ENCODE peak calls at places on chromosome 15, in four cellular contexts. O, L, A and S are unnamed samples.

GRCh38 chr15:53830707-53831386 is 71.4 kb upstream of the WDR72 start:
- DNase-seq in O (no peak), L (peak; percentile 54), A (peak; percentile 50), S (no peak)

GRCh38 chr15:19973718-19974117 is 567.9 kb downstream of the GOLGA6L6 start:
- DNase-seq in O (no peak), L (no peak), A (no peak), S (no peak)

GRCh38 chr15:68561146-68561545 is 17.6 kb upstream of the CORO2B start:
- DNase-seq in O (no peak), L (peak; percentile 43), A (no peak), S (no peak)

GRCh38 chr15:72285927-72286516 is 13.7 kb upstream of the PARP6 start:
- DNase-seq in O (peak; percentile 57), L (peak; percentile 87), A (peak; percentile 72), S (no peak)

GRCh38 chr15:53586815-53587214 is 172.6 kb downstream of the WDR72 start:
- DNase-seq in O (peak; percentile 11), L (peak; percentile 95), A (peak; percentile 31), S (no peak)

GRCh38 chr15:60464836-60465630 is 13.9 kb downstream of the ICE2 start:
- DNase-seq in O (no peak), L (peak; percentile 47), A (no peak), S (no peak)

GRCh38 chr15:69508659-69509058 is 56.0 kb downstream of the RPLP1 start:
- DNase-seq in O (no peak), L (no peak), A (no peak), S (no peak)

GRCh38 chr15:52282418-52282817 is 13.2 kb downstream of the MYO5C start:
- DNase-seq in O (no peak), L (no peak), A (no peak), S (no peak)

GRCh38 chr15:56174649-56175048 is 69.0 kb downstream of the RFX7 start:
- DNase-seq in O (no peak), L (no peak), A (no peak), S (no peak)

GRCh38 chr15:47484119-47484518 is 233.2 kb upstream of the SEMA6D start:
- DNase-seq in O (peak; percentile 12), L (no peak), A (no peak), S (no peak)

GRCh38 chr15:90451215-90451850 is 63.3 kb downstream of the IQGAP1 start:
- DNase-seq in O (no peak), L (no peak), A (no peak), S (peak; percentile 25)

GRCh38 chr15:40893019-40893723 is 1.1 kb upstream of the VPS18 start:
- DNase-seq in O (no peak), L (peak; percentile 57), A (no peak), S (no peak)

GRCh38 chr15:50519740-50520425 is 26.6 kb downstream of the USP50 start:
- DNase-seq in O (no peak), L (no peak), A (no peak), S (no peak)

GRCh38 chr15:91258436-91258779 is 158.4 kb downstream of the SV2B start:
- DNase-seq in O (peak; percentile 4), L (peak; percentile 78), A (no peak), S (no peak)

GRCh38 chr15:52008698-52009434 is 10.2 kb upstream of the MAPK6 start:
- DNase-seq in O (peak; percentile 47), L (peak; percentile 54), A (no peak), S (no peak)

GRCh38 chr15:52441846-52442245 is 86.8 kb downstream of the MYO5A start:
- DNase-seq in O (no peak), L (no peak), A (no peak), S (no peak)

GRCh38 chr15:39801641-39802309 is 19.1 kb upstream of the FSIP1 start:
- DNase-seq in O (peak; percentile 38), L (peak; percentile 77), A (peak; percentile 50), S (no peak)

GRCh38 chr15:43516801-43517353 is 531 bp upstream of the MAP1A start:
- DNase-seq in O (no peak), L (no peak), A (no peak), S (no peak)

GRCh38 chr15:63970723-63971426 is 75.4 kb downstream of the DAPK2 start:
- DNase-seq in O (no peak), L (peak; percentile 19), A (no peak), S (no peak)

GRCh38 chr15:69304176-69304533 is 5.4 kb downstream of the PAQR5 start:
- DNase-seq in O (no peak), L (no peak), A (no peak), S (peak; percentile 80)

GRCh38 chr15:43930079-43930478 is 103.3 kb downstream of the WDR76 start:
- DNase-seq in O (no peak), L (peak; percentile 93), A (no peak), S (peak; percentile 11)

GRCh38 chr15:82968066-82968465 is 15.5 kb upstream of the HOMER2 start:
- DNase-seq in O (no peak), L (no peak), A (no peak), S (peak; percentile 79)

GRCh38 chr15:36364377-36364776 is 215.0 kb upstream of the CDIN1 start:
- DNase-seq in O (no peak), L (no peak), A (no peak), S (no peak)

GRCh38 chr15:53506370-53506769 is 253.1 kb downstream of the WDR72 start:
- DNase-seq in O (no peak), L (peak; percentile 51), A (no peak), S (no peak)

GRCh38 chr15:23912191-23912590 is 225.1 kb upstream of the NDN start:
- DNase-seq in O (no peak), L (peak; percentile 85), A (no peak), S (no peak)

DNA sequence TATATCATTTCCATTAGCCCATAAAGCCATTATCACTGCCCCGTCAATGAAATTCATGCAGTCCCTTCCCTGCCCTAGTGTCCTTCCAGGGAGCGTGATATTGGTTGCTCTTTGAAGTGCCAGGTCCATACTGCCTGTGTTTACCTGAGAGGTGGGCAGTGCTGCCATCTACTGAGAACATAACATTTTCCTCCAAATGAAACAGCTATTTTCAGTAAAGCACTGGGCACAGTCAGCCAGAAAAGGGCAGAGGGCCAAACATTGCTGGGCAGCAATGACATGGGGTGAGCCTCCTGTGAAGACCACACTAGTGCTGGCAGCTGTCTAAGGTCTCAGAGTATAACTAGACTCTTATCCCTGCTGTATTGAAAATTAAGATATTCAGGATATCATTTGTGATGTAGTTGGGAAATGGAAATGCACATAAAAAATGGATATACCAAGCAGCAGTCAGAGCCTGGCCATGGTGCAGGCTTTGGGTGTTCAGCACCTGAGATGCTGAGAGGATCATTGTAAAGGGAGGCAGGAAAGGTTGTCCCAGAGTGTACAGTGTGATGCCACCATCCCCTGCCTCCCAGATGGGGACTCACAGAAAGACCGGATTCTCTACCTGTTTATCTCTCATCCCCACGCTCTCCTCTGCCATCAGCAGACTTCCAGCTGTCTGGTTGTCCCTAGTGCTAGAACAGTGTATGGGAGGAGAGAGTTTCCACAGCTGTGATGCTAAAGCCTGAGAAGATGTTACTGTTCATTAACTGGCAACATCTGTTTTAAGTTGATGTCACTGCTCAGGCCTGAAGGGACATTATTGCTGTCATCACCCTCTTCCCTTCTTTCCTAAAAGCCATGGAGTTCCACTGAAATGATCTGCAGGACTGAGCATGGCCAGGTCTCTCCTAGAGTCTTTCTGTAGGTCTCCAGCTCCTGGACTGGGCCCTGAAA is 108.8 kb downstream of the ARNT2 start:
- DNase-seq in O (peak; percentile 3), L (no peak), A (no peak), S (no peak)
- TF ChIP-seq CTCF in O (peak; percentile 44), L (peak; percentile 44), A (no peak), S (peak; percentile 24)

DNA sequence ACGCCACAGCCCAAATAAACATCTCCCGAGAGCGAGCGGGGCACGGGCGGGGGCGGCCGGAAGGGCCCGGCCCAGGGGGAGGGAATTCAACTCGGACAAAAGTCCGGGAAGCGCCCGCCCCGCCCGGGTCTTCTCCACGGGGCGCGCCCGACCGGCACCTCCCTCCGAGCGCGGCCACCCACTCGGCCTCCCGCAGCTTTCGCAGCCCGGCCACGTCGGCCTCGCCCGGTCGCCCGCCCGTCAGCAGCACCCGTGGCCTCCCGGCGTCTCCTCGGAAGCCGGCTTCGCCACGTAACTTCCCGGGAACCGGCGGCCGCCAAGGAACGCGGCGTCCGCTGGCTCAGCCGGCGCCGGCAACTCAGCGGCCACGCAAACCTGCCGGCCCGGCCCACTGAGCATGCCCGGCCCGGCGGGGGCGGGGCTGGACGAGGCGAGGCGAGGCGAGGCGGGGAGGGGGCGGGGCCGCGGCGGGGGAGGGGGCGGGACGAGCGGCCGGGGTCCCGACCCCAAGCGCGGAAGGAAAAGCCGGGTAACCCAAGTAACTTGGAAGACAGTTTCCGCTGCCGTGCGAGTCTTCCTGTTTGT is at the start of gene TJP1:
- DNase-seq in O (no peak), L (peak; percentile 94), A (peak; percentile 83), S (no peak)
- H3K4me3 ChIP-seq in O (no peak within 1 kb of the TSS), L (peak within 1 kb of the TSS; percentile 96), A (peak within 1 kb of the TSS; percentile 63), S (peak within 1 kb of the TSS; percentile 89)

GRCh38 chr15:34855397-34855796 is 60.0 kb upstream of the ACTC1 start:
- DNase-seq in O (no peak), L (no peak), A (no peak), S (peak; percentile 34)

GRCh38 chr15:34851007-34851406 is 55.7 kb upstream of the ACTC1 start:
- DNase-seq in O (no peak), L (no peak), A (no peak), S (no peak)

GRCh38 chr15:34851751-34852150 is 56.4 kb upstream of the ACTC1 start:
- DNase-seq in O (no peak), L (no peak), A (no peak), S (no peak)

GRCh38 chr15:34855893-34856292 is 60.5 kb upstream of the ACTC1 start:
- DNase-seq in O (no peak), L (no peak), A (no peak), S (no peak)

DNA sequence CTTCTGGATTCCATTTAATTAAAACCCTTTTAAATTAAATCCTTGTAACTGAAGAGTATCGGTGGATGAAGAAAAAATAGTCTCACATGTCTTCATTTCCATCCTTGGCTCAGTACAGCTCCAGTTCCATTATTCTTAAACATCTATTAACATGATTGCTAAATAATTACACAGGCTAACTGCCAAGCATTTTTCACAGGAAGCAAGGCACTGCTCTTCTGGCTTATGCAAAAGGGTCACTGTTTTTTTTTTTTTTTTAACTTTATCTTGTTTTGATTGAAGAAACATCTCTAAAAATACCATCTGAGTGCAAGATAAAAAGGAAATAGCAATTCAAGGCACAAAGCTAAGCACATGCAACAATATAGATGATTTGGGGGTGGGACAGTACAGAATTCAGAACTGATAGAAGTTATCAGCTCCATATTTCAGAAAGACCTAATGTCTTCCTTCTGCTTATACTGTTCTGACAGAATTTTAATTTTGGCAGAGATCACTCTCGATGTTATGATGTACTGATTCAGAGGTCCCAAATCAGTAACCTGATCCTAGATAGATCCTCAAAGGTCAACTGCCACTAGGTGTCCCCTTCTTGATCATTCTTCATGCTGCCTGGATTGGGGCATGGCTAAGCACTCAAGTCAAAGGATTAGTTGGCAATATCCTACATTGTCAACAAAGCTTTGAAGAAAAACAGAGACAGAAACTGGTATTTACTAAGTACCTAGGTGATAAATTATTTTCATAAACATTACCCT is 57.8 kb upstream of the ACTC1 start:
- DNase-seq in O (no peak), L (no peak), A (no peak), S (no peak)
- TF ChIP-seq CTCF in O (peak; percentile 41), L (peak; percentile 56), A (no peak), S (no peak)

DNA sequence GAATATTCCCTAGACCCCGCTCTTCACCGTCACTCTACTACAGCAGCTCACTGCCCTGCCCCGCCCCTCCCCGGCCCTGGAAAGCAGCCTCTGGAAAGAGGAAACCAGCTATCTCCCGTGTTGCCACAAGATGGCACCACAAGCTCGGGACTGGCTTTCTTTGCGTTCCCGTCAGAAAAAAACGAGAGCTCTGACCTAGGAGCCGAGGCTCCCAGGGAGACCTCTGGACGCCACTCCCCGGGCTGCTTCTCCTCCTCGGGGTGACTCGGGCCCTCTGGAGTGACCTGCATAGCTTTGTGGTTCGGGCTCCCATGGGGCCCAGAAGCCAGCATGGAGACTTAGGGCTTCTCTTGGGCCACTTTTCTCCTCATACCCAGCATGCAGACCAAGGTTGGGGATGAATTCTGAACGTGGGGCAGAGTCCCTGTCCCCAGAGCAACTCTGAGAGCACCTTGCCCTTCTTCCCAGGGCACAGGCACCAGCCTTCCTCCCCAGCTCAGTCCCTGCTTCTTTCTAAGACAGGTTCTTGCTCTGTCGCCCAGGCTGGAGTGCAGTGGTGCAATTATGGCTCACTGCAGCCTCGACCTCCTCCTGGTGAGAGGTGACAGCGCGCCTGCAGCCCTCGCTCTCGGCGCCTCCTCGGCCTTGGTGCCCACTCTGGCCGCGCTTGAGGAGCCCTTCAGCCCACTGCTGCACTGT is 19.0 kb downstream of the STOML1 start:
- DNase-seq in O (peak; percentile 79), L (peak; percentile 96), A (peak; percentile 89), S (no peak)
- H3K4me3 ChIP-seq in O (no peak overlapping the region), L (no peak overlapping the region), A (peak overlapping the region; percentile 2), S (no peak overlapping the region)